ENCODE peak calls at places on chromosome 17, in four cellular contexts. X is GDM1, Z is NCI-H187 treated with DMSO at 0.1 percent for 48 hours, Q is HCEC 1CT. D is an unnamed sample.

GRCh38 chr17:82003411-82004381 is 19.0 kb downstream of the CENPX start:
- DNase-seq in X (no peak), Z (no peak), Q (peak; percentile 97), D (no peak)

GRCh38 chr17:77506371-77506991 is 365.7 kb downstream of the SEC14L1 start:
- DNase-seq in X (no peak), Z (no peak), Q (no peak), D (no peak)

GRCh38 chr17:4971826-4972225 is 4.2 kb upstream of the SPAG7 start:
- DNase-seq in X (no peak), Z (no peak), Q (no peak), D (no peak)

GRCh38 chr17:64920026-64920418 is 744 bp upstream of the LRRC37A3 start:
- DNase-seq in X (no peak), Z (no peak), Q (no peak), D (no peak)

GRCh38 chr17:3979276-3979583 is 15.0 kb upstream of the ATP2A3 start:
- DNase-seq in X (no peak), Z (no peak), Q (no peak), D (peak; percentile 24)

GRCh38 chr17:57284984-57285646 is 28.8 kb downstream of the MSI2 start:
- DNase-seq in X (peak; percentile 82), Z (no peak), Q (no peak), D (peak; percentile 96)

GRCh38 chr17:76481091-76481655 is 13.8 kb downstream of the AANAT start:
- DNase-seq in X (no peak), Z (no peak), Q (no peak), D (no peak)

GRCh38 chr17:69560987-69561441 is 146.5 kb downstream of the MAP2K6 start:
- DNase-seq in X (no peak), Z (no peak), Q (peak; percentile 62), D (no peak)

GRCh38 chr17:62778990-62779681 is 29.0 kb downstream of the MARCHF10 start:
- DNase-seq in X (no peak), Z (no peak), Q (no peak), D (no peak)

GRCh38 chr17:73592079-73592415 is 52.2 kb downstream of the SDK2 start:
- DNase-seq in X (peak; percentile 63), Z (no peak), Q (no peak), D (no peak)

GRCh38 chr17:28225271-28225670 is 93.7 kb upstream of the TMEM97 start:
- DNase-seq in X (no peak), Z (no peak), Q (no peak), D (no peak)

GRCh38 chr17:10063730-10064221 is 134.6 kb downstream of the GAS7 start:
- DNase-seq in X (peak; percentile 44), Z (no peak), Q (no peak), D (peak; percentile 81)

GRCh38 chr17:42248351-42249179 is 27.6 kb downstream of the STAT5B start:
- DNase-seq in X (peak; percentile 77), Z (no peak), Q (peak; percentile 86), D (peak; percentile 91)

GRCh38 chr17:5226940-5227878 is 7.5 kb downstream of the SCIMP start:
- DNase-seq in X (no peak), Z (no peak), Q (no peak), D (peak; percentile 14)

GRCh38 chr17:50556803-50557202 is 3.7 kb upstream of the CACNA1G start:
- DNase-seq in X (no peak), Z (no peak), Q (no peak), D (no peak)

GRCh38 chr17:44687752-44688151 is 1.8 kb downstream of the CCDC43 start:
- DNase-seq in X (no peak), Z (no peak), Q (no peak), D (no peak)

GRCh38 chr17:4490109-4490591 is 8.5 kb upstream of the SPNS2 start:
- DNase-seq in X (no peak), Z (no peak), Q (no peak), D (no peak)

GRCh38 chr17:66548158-66548557 is 245.7 kb downstream of the PRKCA start:
- DNase-seq in X (peak; percentile 64), Z (no peak), Q (peak; percentile 51), D (no peak)

GRCh38 chr17:50947844-50948514 is 81.8 kb upstream of the TOB1 start:
- DNase-seq in X (no peak), Z (no peak), Q (no peak), D (peak; percentile 30)

GRCh38 chr17:77426676-77427386 is 286.1 kb downstream of the SEC14L1 start:
- DNase-seq in X (no peak), Z (no peak), Q (no peak), D (no peak)

GRCh38 chr17:45873728-45874127 is 20.6 kb upstream of the MAPT start:
- DNase-seq in X (peak; percentile 38), Z (no peak), Q (no peak), D (peak; percentile 28)

GRCh38 chr17:72976971-72977767 is 115.3 kb downstream of the SLC39A11 start:
- DNase-seq in X (no peak), Z (no peak), Q (peak; percentile 86), D (peak; percentile 26)

GRCh38 chr17:79395545-79395944 is 215.3 kb downstream of the RBFOX3 start:
- DNase-seq in X (no peak), Z (no peak), Q (no peak), D (no peak)

GRCh38 chr17:17913695-17914332 is 58.4 kb downstream of the TOM1L2 start:
- DNase-seq in X (peak; percentile 24), Z (peak; percentile 72), Q (peak; percentile 86), D (peak; percentile 66)

GRCh38 chr17:77957215-77957868 is 1.2 kb upstream of the TNRC6C start:
- DNase-seq in X (no peak), Z (no peak), Q (no peak), D (no peak)

GRCh38 chr17:42520540-42520951 is 15.5 kb upstream of the NAGLU start:
- DNase-seq in X (no peak), Z (no peak), Q (no peak), D (peak; percentile 42)

GRCh38 chr17:58541249-58541648 is 26.8 kb upstream of the MTMR4 start:
- DNase-seq in X (peak; percentile 17), Z (no peak), Q (no peak), D (peak; percentile 30)

GRCh38 chr17:79855331-79856124 is 16.3 kb upstream of the CBX4 start:
- DNase-seq in X (no peak), Z (no peak), Q (no peak), D (no peak)

GRCh38 chr17:81510524-81510797 is 2.1 kb downstream of the ACTG1 start:
- DNase-seq in X (no peak), Z (no peak), Q (no peak), D (no peak)

GRCh38 chr17:55410722-55411462 is 10.7 kb downstream of the MMD start:
- DNase-seq in X (no peak), Z (no peak), Q (no peak), D (no peak)

GRCh38 chr17:1998426-1998784 is 26.7 kb downstream of the RTN4RL1 start:
- DNase-seq in X (no peak), Z (no peak), Q (no peak), D (no peak)

GRCh38 chr17:59914274-59914854 is 21.4 kb downstream of the RPS6KB1 start:
- DNase-seq in X (no peak), Z (peak; percentile 3), Q (peak; percentile 45), D (peak; percentile 28)

GRCh38 chr17:68428498-68429172 is 28.7 kb downstream of the WIPI1 start:
- DNase-seq in X (no peak), Z (no peak), Q (no peak), D (no peak)

GRCh38 chr17:37019745-37020129 is 71.0 kb downstream of the AATF start:
- DNase-seq in X (no peak), Z (no peak), Q (no peak), D (no peak)

GRCh38 chr17:67221062-67221998 is 23.7 kb downstream of the HELZ start:
- DNase-seq in X (peak; percentile 42), Z (no peak), Q (peak; percentile 47), D (no peak)

D was measured in KBM-7.